ENCODE peak calls at places on chromosomes 6 and 20, in nine cellular contexts. One of them, this sample, is unnamed.

GRCh38 chr6:149236584-149236983 is 80.9 kb upstream of the TAB2 start:
- DNase-seq in cardiac muscle cell: peak
- DNase-seq in A549: no peak
- DNase-seq in psoas muscle: no peak
- DNase-seq in PC-9: no peak
- DNase-seq in stomach: no peak
- DNase-seq in IMR-90: no peak
- DNase-seq in lung: no peak
- DNase-seq in lower lobe of right lung: no peak
- DNase-seq in this sample: no peak

GRCh38 chr6:4513561-4513960 is 262.6 kb upstream of the CDYL start:
- DNase-seq in cardiac muscle cell: no peak
- DNase-seq in A549: no peak
- DNase-seq in psoas muscle: no peak
- DNase-seq in PC-9: no peak
- DNase-seq in stomach: no peak
- DNase-seq in IMR-90: no peak
- DNase-seq in lung: no peak
- DNase-seq in lower lobe of right lung: no peak
- DNase-seq in this sample: no peak

GRCh38 chr6:38262041-38262440 is 377.7 kb downstream of the BTBD9 start:
- DNase-seq in cardiac muscle cell: peak
- DNase-seq in A549: peak
- DNase-seq in psoas muscle: no peak
- DNase-seq in PC-9: peak
- DNase-seq in stomach: no peak
- DNase-seq in IMR-90: peak
- DNase-seq in lung: no peak
- DNase-seq in lower lobe of right lung: no peak
- DNase-seq in this sample: no peak

GRCh38 chr20:47198254-47198671 is 158.2 kb downstream of the ZMYND8 start:
- DNase-seq in cardiac muscle cell: no peak
- DNase-seq in A549: no peak
- DNase-seq in psoas muscle: peak
- DNase-seq in PC-9: no peak
- DNase-seq in stomach: no peak
- DNase-seq in IMR-90: peak
- DNase-seq in lung: no peak
- DNase-seq in lower lobe of right lung: no peak
- DNase-seq in this sample: no peak

GRCh38 chr6:89145962-89146747 is at the start of gene PM20D2:
- DNase-seq in cardiac muscle cell: peak
- DNase-seq in A549: peak
- DNase-seq in psoas muscle: peak
- DNase-seq in PC-9: no peak
- DNase-seq in stomach: peak
- DNase-seq in IMR-90: peak
- DNase-seq in lung: peak
- DNase-seq in lower lobe of right lung: peak
- DNase-seq in this sample: peak

GRCh38 chr6:138493413-138493812 is 5.9 kb downstream of the NHSL1 start:
- DNase-seq in cardiac muscle cell: peak
- DNase-seq in A549: no peak
- DNase-seq in psoas muscle: no peak
- DNase-seq in PC-9: no peak
- DNase-seq in stomach: no peak
- DNase-seq in IMR-90: peak
- DNase-seq in lung: peak
- DNase-seq in lower lobe of right lung: no peak
- DNase-seq in this sample: no peak

GRCh38 chr6:44298055-44298803 is 14.9 kb downstream of the AARS2 start:
- DNase-seq in cardiac muscle cell: no peak
- DNase-seq in A549: no peak
- DNase-seq in psoas muscle: no peak
- DNase-seq in PC-9: no peak
- DNase-seq in stomach: no peak
- DNase-seq in IMR-90: no peak
- DNase-seq in lung: no peak
- DNase-seq in lower lobe of right lung: no peak
- DNase-seq in this sample: no peak

GRCh38 chr6:15341311-15341710 is 95.4 kb downstream of the JARID2 start:
- DNase-seq in cardiac muscle cell: no peak
- DNase-seq in A549: no peak
- DNase-seq in psoas muscle: no peak
- DNase-seq in PC-9: no peak
- DNase-seq in stomach: no peak
- DNase-seq in IMR-90: no peak
- DNase-seq in lung: no peak
- DNase-seq in lower lobe of right lung: no peak
- DNase-seq in this sample: no peak

GRCh38 chr6:18600236-18600635 is 213.1 kb downstream of the RNF144B start:
- DNase-seq in cardiac muscle cell: no peak
- DNase-seq in A549: no peak
- DNase-seq in psoas muscle: no peak
- DNase-seq in PC-9: no peak
- DNase-seq in stomach: no peak
- DNase-seq in IMR-90: no peak
- DNase-seq in lung: no peak
- DNase-seq in lower lobe of right lung: no peak
- DNase-seq in this sample: no peak

GRCh38 chr6:53986165-53986720 is 125.0 kb upstream of the MLIP start:
- DNase-seq in cardiac muscle cell: peak
- DNase-seq in A549: peak
- DNase-seq in psoas muscle: peak
- DNase-seq in PC-9: no peak
- DNase-seq in stomach: no peak
- DNase-seq in IMR-90: peak
- DNase-seq in lung: no peak
- DNase-seq in lower lobe of right lung: no peak
- DNase-seq in this sample: peak

GRCh38 chr6:159252955-159253508 is 83.8 kb downstream of the FNDC1 start:
- DNase-seq in cardiac muscle cell: peak
- DNase-seq in A549: peak
- DNase-seq in psoas muscle: no peak
- DNase-seq in PC-9: no peak
- DNase-seq in stomach: no peak
- DNase-seq in IMR-90: peak
- DNase-seq in lung: no peak
- DNase-seq in lower lobe of right lung: no peak
- DNase-seq in this sample: no peak

GRCh38 chr6:13762648-13763441 is 51.2 kb upstream of the RANBP9 start:
- DNase-seq in cardiac muscle cell: peak
- DNase-seq in A549: no peak
- DNase-seq in psoas muscle: no peak
- DNase-seq in PC-9: no peak
- DNase-seq in stomach: no peak
- DNase-seq in IMR-90: peak
- DNase-seq in lung: peak
- DNase-seq in lower lobe of right lung: no peak
- DNase-seq in this sample: no peak

GRCh38 chr20:49396230-49396629 is 86.2 kb downstream of the KCNB1 start:
- DNase-seq in cardiac muscle cell: no peak
- DNase-seq in A549: no peak
- DNase-seq in psoas muscle: no peak
- DNase-seq in PC-9: no peak
- DNase-seq in stomach: no peak
- DNase-seq in IMR-90: no peak
- DNase-seq in lung: no peak
- DNase-seq in lower lobe of right lung: no peak
- DNase-seq in this sample: no peak
- TF ChIP-seq CTCF in cardiac muscle cell: peak
- TF ChIP-seq CTCF in A549: no peak
- TF ChIP-seq CTCF in psoas muscle: no peak
- TF ChIP-seq CTCF in PC-9: peak
- TF ChIP-seq CTCF in stomach: no peak
- TF ChIP-seq CTCF in IMR-90: peak
- TF ChIP-seq CTCF in lung: no peak
- TF ChIP-seq CTCF in lower lobe of right lung: no peak
- TF ChIP-seq CTCF in this sample: no peak

GRCh38 chr6:122803056-122803695 is 14.1 kb downstream of the SMPDL3A start:
- DNase-seq in cardiac muscle cell: peak
- DNase-seq in A549: no peak
- DNase-seq in psoas muscle: no peak
- DNase-seq in PC-9: peak
- DNase-seq in stomach: no peak
- DNase-seq in IMR-90: peak
- DNase-seq in lung: no peak
- DNase-seq in lower lobe of right lung: no peak
- DNase-seq in this sample: peak

GRCh38 chr6:122799916-122800701 is 11.1 kb downstream of the SMPDL3A start:
- DNase-seq in cardiac muscle cell: no peak
- DNase-seq in A549: no peak
- DNase-seq in psoas muscle: no peak
- DNase-seq in PC-9: peak
- DNase-seq in stomach: no peak
- DNase-seq in IMR-90: peak
- DNase-seq in lung: no peak
- DNase-seq in lower lobe of right lung: no peak
- DNase-seq in this sample: no peak

GRCh38 chr6:122801397-122801796 is 12.3 kb downstream of the SMPDL3A start:
- DNase-seq in cardiac muscle cell: no peak
- DNase-seq in A549: no peak
- DNase-seq in psoas muscle: no peak
- DNase-seq in PC-9: no peak
- DNase-seq in stomach: no peak
- DNase-seq in IMR-90: no peak
- DNase-seq in lung: no peak
- DNase-seq in lower lobe of right lung: no peak
- DNase-seq in this sample: no peak

GRCh38 chr6:122799140-122799539 is 10.1 kb downstream of the SMPDL3A start:
- DNase-seq in cardiac muscle cell: no peak
- DNase-seq in A549: no peak
- DNase-seq in psoas muscle: no peak
- DNase-seq in PC-9: no peak
- DNase-seq in stomach: no peak
- DNase-seq in IMR-90: no peak
- DNase-seq in lung: no peak
- DNase-seq in lower lobe of right lung: no peak
- DNase-seq in this sample: no peak

GRCh38 chr6:122800906-122801305 is 11.8 kb downstream of the SMPDL3A start:
- DNase-seq in cardiac muscle cell: no peak
- DNase-seq in A549: no peak
- DNase-seq in psoas muscle: no peak
- DNase-seq in PC-9: no peak
- DNase-seq in stomach: no peak
- DNase-seq in IMR-90: peak
- DNase-seq in lung: no peak
- DNase-seq in lower lobe of right lung: no peak
- DNase-seq in this sample: no peak
- H3K27ac ChIP-seq in cardiac muscle cell: no peak
- H3K27ac ChIP-seq in A549: no peak
- H3K27ac ChIP-seq in psoas muscle: no peak
- H3K27ac ChIP-seq in PC-9: no peak
- H3K27ac ChIP-seq in stomach: peak
- H3K27ac ChIP-seq in IMR-90: peak
- H3K27ac ChIP-seq in lung: no peak
- H3K27ac ChIP-seq in lower lobe of right lung: no peak
- H3K27ac ChIP-seq in this sample: no peak

DNA sequence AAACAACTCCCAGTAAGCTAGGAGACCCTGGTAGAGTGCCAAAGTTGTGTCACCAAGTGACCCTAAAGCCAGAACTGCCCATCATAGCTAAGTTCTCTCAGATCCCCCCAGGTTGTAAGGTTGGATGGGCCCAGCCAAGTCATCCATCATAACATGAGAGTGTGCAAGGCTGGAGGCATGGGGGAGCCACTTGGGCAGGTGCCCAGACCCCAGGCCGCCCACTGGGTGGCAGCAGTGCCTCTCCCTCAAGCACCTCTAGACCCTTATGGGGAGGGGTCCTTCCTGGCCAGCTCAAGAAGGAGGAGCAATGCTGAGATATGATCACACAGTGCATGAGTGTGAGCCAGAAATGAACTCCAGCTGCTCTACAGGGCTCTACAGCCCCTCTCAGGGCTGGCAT is 154.5 kb downstream of the MYLK4 start:
- DNase-seq in cardiac muscle cell: no peak
- DNase-seq in A549: no peak
- DNase-seq in psoas muscle: no peak
- DNase-seq in PC-9: no peak
- DNase-seq in stomach: no peak
- DNase-seq in IMR-90: no peak
- DNase-seq in lung: no peak
- DNase-seq in lower lobe of right lung: no peak
- DNase-seq in this sample: no peak
- TF ChIP-seq CTCF in cardiac muscle cell: peak
- TF ChIP-seq CTCF in A549: no peak
- TF ChIP-seq CTCF in psoas muscle: peak
- TF ChIP-seq CTCF in PC-9: no peak
- TF ChIP-seq CTCF in stomach: no peak
- TF ChIP-seq CTCF in IMR-90: no peak
- TF ChIP-seq CTCF in lung: no peak
- TF ChIP-seq CTCF in lower lobe of right lung: peak
- TF ChIP-seq CTCF in this sample: peak

GRCh38 chr6:25652007-25652515 is at the start of gene SCGN:
- DNase-seq in cardiac muscle cell: peak
- DNase-seq in A549: peak
- DNase-seq in psoas muscle: peak
- DNase-seq in PC-9: no peak
- DNase-seq in stomach: peak
- DNase-seq in IMR-90: peak
- DNase-seq in lung: peak
- DNase-seq in lower lobe of right lung: peak
- DNase-seq in this sample: peak

GRCh38 chr6:25661129-25661779 is 9.2 kb downstream of the SCGN start:
- DNase-seq in cardiac muscle cell: no peak
- DNase-seq in A549: no peak
- DNase-seq in psoas muscle: no peak
- DNase-seq in PC-9: no peak
- DNase-seq in stomach: no peak
- DNase-seq in IMR-90: no peak
- DNase-seq in lung: no peak
- DNase-seq in lower lobe of right lung: no peak
- DNase-seq in this sample: no peak

GRCh38 chr6:25659633-25660368 is 7.8 kb downstream of the SCGN start:
- DNase-seq in cardiac muscle cell: no peak
- DNase-seq in A549: no peak
- DNase-seq in psoas muscle: no peak
- DNase-seq in PC-9: no peak
- DNase-seq in stomach: no peak
- DNase-seq in IMR-90: no peak
- DNase-seq in lung: no peak
- DNase-seq in lower lobe of right lung: no peak
- DNase-seq in this sample: no peak

GRCh38 chr6:25660512-25660911 is 8.5 kb downstream of the SCGN start:
- DNase-seq in cardiac muscle cell: peak
- DNase-seq in A549: peak
- DNase-seq in psoas muscle: no peak
- DNase-seq in PC-9: peak
- DNase-seq in stomach: no peak
- DNase-seq in IMR-90: peak
- DNase-seq in lung: no peak
- DNase-seq in lower lobe of right lung: no peak
- DNase-seq in this sample: no peak

GRCh38 chr6:25655746-25656145 is 3.7 kb downstream of the SCGN start:
- DNase-seq in cardiac muscle cell: peak
- DNase-seq in A549: no peak
- DNase-seq in psoas muscle: no peak
- DNase-seq in PC-9: peak
- DNase-seq in stomach: no peak
- DNase-seq in IMR-90: no peak
- DNase-seq in lung: no peak
- DNase-seq in lower lobe of right lung: no peak
- DNase-seq in this sample: no peak
- H3K27ac ChIP-seq in cardiac muscle cell: no peak
- H3K27ac ChIP-seq in A549: no peak
- H3K27ac ChIP-seq in psoas muscle: no peak
- H3K27ac ChIP-seq in PC-9: no peak
- H3K27ac ChIP-seq in stomach: no peak
- H3K27ac ChIP-seq in IMR-90: no peak
- H3K27ac ChIP-seq in lung: no peak
- H3K27ac ChIP-seq in lower lobe of right lung: no peak
- H3K27ac ChIP-seq in this sample: no peak

GRCh38 chr20:44829688-44830087 is 19.3 kb upstream of the RIMS4 start:
- DNase-seq in cardiac muscle cell: no peak
- DNase-seq in A549: no peak
- DNase-seq in psoas muscle: no peak
- DNase-seq in PC-9: peak
- DNase-seq in stomach: no peak
- DNase-seq in IMR-90: no peak
- DNase-seq in lung: no peak
- DNase-seq in lower lobe of right lung: no peak
- DNase-seq in this sample: no peak
- TF ChIP-seq CTCF in cardiac muscle cell: no peak
- TF ChIP-seq CTCF in A549: no peak
- TF ChIP-seq CTCF in psoas muscle: no peak
- TF ChIP-seq CTCF in PC-9: no peak
- TF ChIP-seq CTCF in stomach: no peak
- TF ChIP-seq CTCF in IMR-90: no peak
- TF ChIP-seq CTCF in lung: no peak
- TF ChIP-seq CTCF in lower lobe of right lung: no peak
- TF ChIP-seq CTCF in this sample: no peak

This sample was measured in right lobe of liver.